ENCODE peak calls at places on chromosomes 16 and 17, in seven cellular contexts. Y is H1, Q is mesendoderm, W is IMR-90, A is mesenchymal stem cell, T is neuronal stem cell, Z is trophoblast cell. B is an unnamed sample.

GRCh38 chr16:47258874-47259461 is 115.2 kb upstream of the NETO2 start:
- DNase-seq in Y (no peak), Q (peak; percentile 50), W (peak; percentile 14), A (peak; percentile 31), T (no peak), Z (peak; percentile 43), B (peak; percentile 31)

GRCh38 chr17:76092526-76093413 is 10.8 kb downstream of the EXOC7 start:
- DNase-seq in Y (no peak), Q (no peak), W (no peak), A (no peak), T (no peak), Z (no peak), B (peak; percentile 27)

GRCh38 chr16:53022374-53022773 is 30.3 kb downstream of the CHD9NB start:
- DNase-seq in Y (peak; percentile 55), Q (peak; percentile 75), W (peak; percentile 43), A (peak; percentile 51), T (peak; percentile 57), Z (peak; percentile 57), B (peak; percentile 70)

GRCh38 chr17:68820476-68820824 is 134.7 kb downstream of the ABCA8 start:
- DNase-seq in Y (no peak), Q (no peak), W (no peak), A (peak; percentile 34), T (no peak), Z (no peak), B (no peak)

GRCh38 chr16:20383106-20384029 is 21.2 kb downstream of the PDILT start:
- DNase-seq in Y (peak; percentile 82), Q (peak; percentile 91), W (peak; percentile 54), A (peak; percentile 45), T (peak; percentile 72), Z (peak; percentile 86), B (peak; percentile 88)

GRCh38 chr17:83101805-83102480 is 22.5 kb downstream of the METRNL start:
- DNase-seq in Y (no peak), Q (no peak), W (no peak), A (no peak), T (no peak), Z (no peak), B (no peak)

GRCh38 chr16:89921699-89922476 is 1.3 kb upstream of the TUBB3 start:
- DNase-seq in Y (peak; percentile 69), Q (peak; percentile 93), W (peak; percentile 94), A (peak; percentile 97), T (peak; percentile 36), Z (peak; percentile 74), B (peak; percentile 86)

GRCh38 chr17:59844884-59845594 is 47.7 kb downstream of the TUBD1 start:
- DNase-seq in Y (no peak), Q (no peak), W (peak; percentile 70), A (peak; percentile 68), T (no peak), Z (no peak), B (no peak)

GRCh38 chr16:80664226-80664625 is 123.4 kb downstream of the DYNLRB2 start:
- DNase-seq in Y (no peak), Q (peak; percentile 40), W (no peak), A (no peak), T (no peak), Z (no peak), B (no peak)

GRCh38 chr16:50696575-50697420 is 3.4 kb downstream of the NOD2 start:
- DNase-seq in Y (no peak), Q (no peak), W (peak; percentile 26), A (peak; percentile 6), T (no peak), Z (peak; percentile 40), B (no peak)

GRCh38 chr16:13835357-13835756 is 84.6 kb upstream of the ERCC4 start:
- DNase-seq in Y (no peak), Q (no peak), W (no peak), A (no peak), T (no peak), Z (no peak), B (no peak)

GRCh38 chr17:64133546-64134215 is 3.7 kb upstream of the ERN1 start:
- DNase-seq in Y (no peak), Q (peak; percentile 72), W (peak; percentile 70), A (peak; percentile 74), T (peak; percentile 49), Z (peak; percentile 89), B (peak; percentile 46)

GRCh38 chr17:9475259-9475658 is 100.4 kb downstream of the STX8 start:
- DNase-seq in Y (no peak), Q (no peak), W (no peak), A (no peak), T (no peak), Z (no peak), B (no peak)

GRCh38 chr17:38498353-38498752 is 70.1 kb downstream of the ARHGAP23 start:
- DNase-seq in Y (no peak), Q (no peak), W (no peak), A (no peak), T (no peak), Z (no peak), B (peak; percentile 68)

GRCh38 chr17:59337741-59338299 is 6.4 kb downstream of the YPEL2 start:
- DNase-seq in Y (no peak), Q (no peak), W (no peak), A (no peak), T (no peak), Z (no peak), B (no peak)

GRCh38 chr16:345686-346231 is 6.8 kb downstream of the AXIN1 start:
- DNase-seq in Y (no peak), Q (no peak), W (no peak), A (no peak), T (no peak), Z (no peak), B (no peak)

GRCh38 chr17:31609331-31609730 is 217.9 kb downstream of the RAB11FIP4 start:
- DNase-seq in Y (no peak), Q (no peak), W (no peak), A (peak; percentile 24), T (no peak), Z (no peak), B (no peak)

GRCh38 chr17:71237903-71238538 is 882.8 kb upstream of the SOX9 start:
- DNase-seq in Y (no peak), Q (peak; percentile 11), W (peak; percentile 53), A (peak; percentile 54), T (no peak), Z (no peak), B (no peak)

GRCh38 chr17:28955408-28955807 is 4.1 kb upstream of the PHF12 start:
- DNase-seq in Y (no peak), Q (no peak), W (no peak), A (no peak), T (no peak), Z (no peak), B (no peak)

GRCh38 chr17:62822080-62822904 is 14.2 kb upstream of the MARCHF10 start:
- DNase-seq in Y (no peak), Q (no peak), W (no peak), A (no peak), T (no peak), Z (peak; percentile 50), B (no peak)

DNA sequence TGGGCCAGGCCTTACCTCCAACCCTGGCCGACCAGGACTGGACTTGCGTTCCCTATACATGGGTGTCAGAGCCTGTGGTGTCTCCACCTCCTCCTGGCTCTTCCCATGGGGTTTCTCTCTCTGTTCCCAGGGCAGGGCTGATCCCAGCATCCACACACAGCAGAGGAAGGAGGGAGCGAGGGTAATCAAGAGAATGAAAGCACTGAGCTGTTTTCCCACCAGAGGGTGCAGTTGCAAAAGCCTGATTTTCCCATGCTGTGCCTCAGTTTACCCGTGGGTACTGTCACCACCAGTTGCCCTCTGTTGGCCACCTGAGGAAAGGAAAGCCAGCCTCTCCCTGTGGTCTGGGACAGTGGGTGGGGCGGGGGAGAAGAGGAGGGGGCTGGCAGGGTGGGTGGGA is 249.7 kb upstream of the GSE1 start:
- DNase-seq in Y (no peak), Q (no peak), W (no peak), A (peak; percentile 67), T (no peak), Z (no peak), B (no peak)
- H3K4ac ChIP-seq in Y (no peak overlapping the region), Q (no peak overlapping the region), W (no peak overlapping the region), A (peak overlapping the region; percentile 98), T (no peak overlapping the region), Z (peak overlapping the region; percentile 3), B (no peak overlapping the region)

DNA sequence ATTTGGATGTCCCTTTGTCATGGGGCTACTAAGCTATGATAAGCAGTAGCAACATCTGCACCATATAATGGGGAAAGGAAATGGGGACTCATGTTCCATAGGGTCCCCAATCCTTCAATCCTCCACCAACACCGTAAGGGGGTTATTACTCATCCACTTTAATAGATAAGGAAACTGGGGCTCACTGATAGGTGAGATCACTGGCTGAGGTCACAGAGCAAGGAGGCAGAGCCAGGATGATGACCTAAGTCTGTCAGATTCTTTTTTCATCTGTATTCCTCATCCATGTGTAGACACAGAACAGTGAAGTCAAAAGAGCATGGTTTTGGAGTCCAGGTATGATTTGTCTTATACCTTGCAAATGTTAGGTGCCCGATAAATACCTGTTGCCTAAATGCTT is 10.5 kb upstream of the ADAMTS18 start:
- DNase-seq in Y (no peak), Q (no peak), W (no peak), A (no peak), T (no peak), Z (no peak), B (no peak)
- H3K4ac ChIP-seq in Y (no peak overlapping the region), Q (no peak overlapping the region), W (no peak overlapping the region), A (no peak overlapping the region), T (no peak overlapping the region), Z (no peak overlapping the region), B (no peak overlapping the region)

GRCh38 chr16:55045329-55046145 is 114.9 kb downstream of the IRX5 start:
- DNase-seq in Y (no peak), Q (no peak), W (no peak), A (no peak), T (no peak), Z (no peak), B (no peak)

GRCh38 chr16:55042556-55043432 is 112.1 kb downstream of the IRX5 start:
- DNase-seq in Y (no peak), Q (no peak), W (no peak), A (no peak), T (no peak), Z (no peak), B (peak; percentile 12)

GRCh38 chr16:55041540-55042234 is 111.0 kb downstream of the IRX5 start:
- DNase-seq in Y (no peak), Q (no peak), W (no peak), A (no peak), T (no peak), Z (no peak), B (no peak)

GRCh38 chr16:55044366-55044975 is 113.8 kb downstream of the IRX5 start:
- DNase-seq in Y (no peak), Q (no peak), W (no peak), A (no peak), T (no peak), Z (no peak), B (no peak)

DNA sequence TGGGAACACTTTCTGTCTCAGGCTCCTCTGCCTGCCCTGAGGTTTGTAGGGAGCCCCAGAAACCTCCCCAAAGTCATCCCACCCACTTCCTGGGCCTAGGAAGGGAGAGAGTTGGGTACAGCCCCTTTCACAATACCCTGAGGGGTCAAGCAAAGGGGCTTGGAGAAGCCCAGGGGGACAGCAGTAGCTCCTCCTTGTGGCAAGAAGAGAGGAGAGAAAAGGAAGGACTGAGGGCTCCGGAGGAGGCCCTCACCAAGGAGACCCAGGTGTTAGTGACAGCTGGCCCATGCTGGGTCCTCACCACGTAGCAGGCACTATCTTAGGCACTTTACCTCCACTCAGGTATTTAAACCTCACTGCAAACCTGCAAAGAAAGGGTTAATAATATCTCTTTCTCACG is 112.8 kb downstream of the IRX5 start:
- DNase-seq in Y (no peak), Q (peak; percentile 19), W (no peak), A (no peak), T (no peak), Z (no peak), B (no peak)
- H3K4ac ChIP-seq in Y (no peak overlapping the region), Q (no peak overlapping the region), W (no peak overlapping the region), A (no peak overlapping the region), T (no peak overlapping the region), Z (no peak overlapping the region), B (no peak overlapping the region)

GRCh38 chr17:39735882-39736281 is 1.9 kb upstream of the GRB7 start:
- DNase-seq in Y (no peak), Q (no peak), W (no peak), A (no peak), T (no peak), Z (peak; percentile 19), B (no peak)
- H3K4ac ChIP-seq in Y (no peak overlapping the region), Q (no peak overlapping the region), W (no peak overlapping the region), A (no peak overlapping the region), T (no peak overlapping the region), Z (no peak overlapping the region), B (no peak overlapping the region)